ENCODE peak calls at places on chromosomes 3 and 15, in ten cellular contexts. Z, I, E, J, N, S, X, B, L and O are unnamed samples. For H3K4me1, the result is how much of the 10 kb centered on the place peaks cover.

GRCh38 chr3:180408654-180409053 is 193.3 kb upstream of the TTC14 start:
- DNase-seq in N (no peak), E (no peak), S (peak), I (no peak), J (no peak), B (no peak), L (peak), X (peak), Z (no peak), O (no peak)

GRCh38 chr15:64045774-64046346 is 425 bp downstream of the DAPK2 start:
- DNase-seq in J (no peak), N (peak), Z (peak), L (no peak), E (peak), S (no peak), I (no peak), X (no peak), B (no peak), O (peak)

GRCh38 chr3:31210068-31210650 is 315.7 kb upstream of the GADL1 start:
- DNase-seq in S (no peak), N (no peak), I (no peak), B (no peak), L (no peak), E (no peak), Z (no peak), J (no peak), X (no peak), O (no peak)

GRCh38 chr3:45479627-45480026 is 91.3 kb downstream of the LARS2 start:
- DNase-seq in L (peak), B (no peak), N (no peak), X (no peak), J (no peak), E (no peak), S (peak), Z (no peak), I (no peak), O (no peak)

GRCh38 chr15:48331796-48332641 is 790 bp downstream of the DUT start:
- DNase-seq in N (peak), S (peak), J (peak), I (no peak), Z (peak), B (peak), E (peak), X (peak), L (peak), O (peak)

GRCh38 chr3:158718490-158719170 is 13.6 kb downstream of the RARRES1 start:
- DNase-seq in E (no peak), L (peak), Z (no peak), S (peak), I (no peak), B (peak), N (no peak), X (peak), J (no peak), O (no peak)

GRCh38 chr15:34047893-34048775 is 9.1 kb upstream of the AVEN start:
- DNase-seq in B (no peak), I (no peak), L (peak), S (no peak), J (no peak), E (no peak), X (no peak), N (no peak), Z (no peak), O (no peak)

GRCh38 chr3:129045675-129046036 is 14.9 kb upstream of the GP9 start:
- DNase-seq in X (no peak), N (peak), E (peak), S (no peak), J (no peak), Z (no peak), L (peak), I (no peak), B (no peak), O (peak)

GRCh38 chr3:175890056-175890455 is 1030.9 kb downstream of the NAALADL2 start:
- DNase-seq in I (no peak), N (no peak), Z (no peak), X (no peak), J (no peak), B (no peak), S (peak), L (no peak), E (no peak), O (no peak)
- H3K4me1 ChIP-seq in I (under half), N (under half), Z (under half), X (under half), J (under half), B (under half), S (under half), L (under half), E (under half), O (under half)

GRCh38 chr3:108044699-108045098 is 46.1 kb downstream of the CD47 start:
- DNase-seq in B (no peak), N (no peak), I (no peak), L (no peak), Z (no peak), S (no peak), E (no peak), J (no peak), X (no peak), O (no peak)

GRCh38 chr3:108041253-108041652 is 49.6 kb downstream of the CD47 start:
- DNase-seq in L (no peak), N (no peak), Z (no peak), X (no peak), S (no peak), E (no peak), J (no peak), B (no peak), I (no peak), O (no peak)

GRCh38 chr3:108037770-108038169 is 53.1 kb downstream of the CD47 start:
- DNase-seq in B (no peak), Z (no peak), I (no peak), J (no peak), X (no peak), L (no peak), E (no peak), N (no peak), S (no peak), O (no peak)

GRCh38 chr3:108036984-108037741 is 53.7 kb downstream of the CD47 start:
- DNase-seq in X (no peak), N (no peak), I (no peak), S (peak), E (no peak), B (no peak), L (peak), J (no peak), Z (no peak), O (no peak)

DNA sequence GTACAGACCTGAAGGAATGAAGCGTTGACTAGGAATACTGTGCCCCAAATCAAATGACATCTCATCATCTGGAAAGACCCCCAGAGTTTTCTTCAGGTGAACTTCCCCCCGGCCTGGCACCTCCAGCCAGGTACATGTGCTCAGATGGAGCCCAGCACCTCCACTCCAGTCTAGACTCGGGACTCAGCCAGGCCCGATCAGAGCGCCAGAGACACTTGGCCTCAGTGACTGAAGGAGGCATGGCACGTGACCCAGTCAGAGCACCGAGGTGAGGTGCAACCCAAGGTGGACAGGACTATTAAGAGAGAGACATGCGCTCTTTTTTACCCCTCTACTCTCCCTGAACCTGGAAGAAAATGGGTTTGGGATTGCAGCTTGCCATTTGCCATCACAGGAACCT is 48.5 kb downstream of the CD47 start:
- DNase-seq in Z (no peak), N (no peak), J (no peak), X (no peak), E (no peak), I (no peak), S (no peak), L (no peak), B (no peak), O (no peak)
- H3K27ac ChIP-seq in Z (no peak), N (no peak), J (no peak), X (no peak), E (no peak), I (no peak), S (no peak), L (no peak), B (no peak), O (no peak)

GRCh38 chr3:172709776-172710708 is 825 bp downstream of the NCEH1 start:
- DNase-seq in L (peak), N (peak), J (peak), S (peak), I (no peak), Z (peak), E (peak), X (no peak), B (no peak), O (peak)

GRCh38 chr3:172708905-172709775 is 1.7 kb downstream of the NCEH1 start:
- DNase-seq in J (no peak), B (no peak), E (no peak), Z (no peak), N (no peak), X (no peak), L (peak), I (no peak), S (peak), O (no peak)

GRCh38 chr3:172710709-172711456 is at the start of gene NCEH1:
- DNase-seq in Z (peak), N (peak), S (peak), E (peak), J (peak), I (peak), L (peak), X (peak), B (peak), O (peak)

GRCh38 chr3:172713316-172713715 is 2.4 kb upstream of the NCEH1 start:
- DNase-seq in E (no peak), X (no peak), N (no peak), S (no peak), I (no peak), L (peak), B (no peak), J (no peak), Z (no peak), O (no peak)

DNA sequence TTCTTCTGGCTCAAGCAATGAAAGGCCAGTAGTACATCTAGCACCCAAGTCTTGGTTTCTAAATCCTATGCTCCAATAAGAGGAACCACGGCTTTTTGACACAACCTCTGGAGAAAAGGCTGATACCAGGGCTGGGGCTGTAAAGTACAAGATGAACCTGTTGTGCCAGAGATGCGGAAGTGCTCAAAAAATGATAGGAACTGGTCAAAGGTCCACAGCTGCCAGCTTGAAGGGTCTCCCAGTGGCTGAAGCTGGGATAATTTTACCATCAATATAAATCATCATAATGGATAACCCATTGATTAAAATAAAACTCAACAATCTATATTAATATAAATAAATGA is 562 bp upstream of the NCEH1 start:
- DNase-seq in S (no peak), Z (peak), L (no peak), J (no peak), B (no peak), E (no peak), N (no peak), I (no peak), X (peak), O (no peak)
- H3K4me1 ChIP-seq in S (under half), Z (under half), L (under half), J (under half), B (under half), E (under half), N (under half), I (under half), X (under half), O (under half)

GRCh38 chr15:41795996-41796395 is 21.7 kb downstream of the MAPKBP1 start:
- DNase-seq in S (no peak), N (no peak), L (peak), E (no peak), Z (no peak), I (no peak), J (no peak), X (no peak), B (no peak), O (no peak)

GRCh38 chr15:41791970-41792637 is 17.8 kb downstream of the MAPKBP1 start:
- DNase-seq in S (no peak), B (no peak), E (no peak), I (no peak), X (no peak), L (no peak), Z (no peak), J (no peak), N (no peak), O (no peak)

GRCh38 chr15:41791547-41791937 is 17.3 kb downstream of the MAPKBP1 start:
- DNase-seq in Z (no peak), N (no peak), B (no peak), J (no peak), I (no peak), S (no peak), L (peak), X (no peak), E (no peak), O (no peak)

GRCh38 chr15:41797194-41797593 is 22.9 kb downstream of the MAPKBP1 start:
- DNase-seq in J (no peak), E (no peak), N (no peak), B (no peak), Z (no peak), S (no peak), L (no peak), I (no peak), X (no peak), O (no peak)

GRCh38 chr15:41794081-41794480 is 19.8 kb downstream of the MAPKBP1 start:
- DNase-seq in N (no peak), Z (no peak), J (no peak), X (no peak), L (peak), I (no peak), B (no peak), S (peak), E (no peak), O (no peak)
- H3K27ac ChIP-seq in N (no peak), Z (no peak), J (no peak), X (no peak), L (peak), I (no peak), B (no peak), S (no peak), E (no peak), O (no peak)

GRCh38 chr15:61097057-61097456 is 132.0 kb downstream of the RORA start:
- DNase-seq in E (no peak), L (no peak), Z (no peak), B (no peak), X (no peak), I (no peak), N (no peak), J (no peak), S (no peak), O (no peak)

GRCh38 chr15:61095804-61096506 is 133.1 kb downstream of the RORA start:
- DNase-seq in J (no peak), E (no peak), N (no peak), X (no peak), L (no peak), B (no peak), S (no peak), Z (no peak), I (no peak), O (no peak)

GRCh38 chr15:61088675-61089074 is 140.4 kb downstream of the RORA start:
- DNase-seq in X (no peak), N (no peak), S (no peak), I (no peak), Z (no peak), E (no peak), B (no peak), L (no peak), J (no peak), O (no peak)

GRCh38 chr15:61091229-61091628 is 137.9 kb downstream of the RORA start:
- DNase-seq in L (no peak), N (no peak), J (no peak), B (no peak), I (no peak), Z (no peak), S (no peak), X (no peak), E (no peak), O (no peak)

DNA sequence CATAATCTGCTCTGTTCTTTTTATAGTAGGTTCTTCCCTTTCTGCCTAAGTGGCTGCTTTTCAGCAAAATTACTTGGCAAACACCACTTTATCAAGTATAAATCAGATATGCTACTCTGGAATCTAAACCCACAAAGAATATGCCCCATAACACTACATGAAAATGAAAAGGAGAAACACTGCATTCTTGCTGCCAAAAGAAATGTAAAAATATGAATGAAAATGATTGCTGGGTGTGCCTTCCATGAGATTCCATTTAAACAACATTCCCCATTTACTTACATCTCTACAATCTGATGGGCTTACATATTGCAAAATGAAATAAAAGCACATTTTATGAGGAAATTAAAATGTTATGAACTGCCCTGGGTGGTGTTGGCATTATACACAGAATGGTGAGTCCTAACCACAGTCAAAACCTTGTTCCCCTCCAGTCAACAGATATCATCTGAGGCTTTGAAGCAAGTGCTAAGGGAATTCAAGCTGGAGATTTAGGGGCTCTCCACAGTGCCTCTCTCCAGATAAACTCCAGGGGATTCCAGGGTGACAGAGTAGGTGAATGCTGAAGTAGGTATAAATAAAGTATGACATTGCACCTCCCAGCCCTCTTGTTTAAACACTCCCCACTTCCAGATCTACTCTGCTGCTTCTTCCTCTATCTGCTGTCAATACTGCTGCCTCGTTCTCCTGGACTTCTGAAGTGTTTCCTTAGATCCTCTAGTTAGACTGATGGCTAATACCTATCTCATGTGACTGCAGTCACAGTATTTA is 136.5 kb downstream of the RORA start:
- DNase-seq in X (no peak), I (no peak), B (no peak), Z (no peak), J (no peak), N (no peak), L (no peak), E (no peak), S (no peak), O (no peak)
- H3K4me1 ChIP-seq in X (under half), I (under half), B (under half), Z (under half), J (under half), N (under half), L (under half), E (under half), S (under half), O (under half)

DNA sequence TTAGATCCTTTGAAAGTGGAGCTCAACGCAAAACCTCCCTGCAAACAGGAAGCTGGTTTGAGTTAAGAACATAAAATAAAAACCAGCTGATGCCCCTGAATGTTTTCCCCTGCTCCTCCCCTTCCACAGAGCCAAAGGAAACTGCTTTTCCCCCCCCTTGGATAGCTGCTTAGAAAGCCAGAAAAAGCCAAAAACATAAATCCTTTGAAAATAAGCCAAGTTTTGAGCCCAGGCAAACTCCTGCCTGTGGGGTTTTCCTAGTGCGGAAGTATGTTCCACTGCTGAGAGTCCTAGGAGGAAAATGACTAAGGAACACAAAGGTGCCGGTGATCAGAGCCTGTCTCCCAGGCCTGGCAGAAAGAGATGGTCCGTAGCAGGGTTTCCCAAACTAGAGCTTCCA is 22.2 kb downstream of the MAPKBP1 start:
- DNase-seq in Z (no peak), L (peak), I (no peak), S (peak), N (no peak), B (no peak), J (no peak), X (no peak), E (no peak), O (no peak)
- H3K27ac ChIP-seq in Z (no peak), L (peak), I (peak), S (peak), N (no peak), B (no peak), J (no peak), X (no peak), E (peak), O (peak)

DNA sequence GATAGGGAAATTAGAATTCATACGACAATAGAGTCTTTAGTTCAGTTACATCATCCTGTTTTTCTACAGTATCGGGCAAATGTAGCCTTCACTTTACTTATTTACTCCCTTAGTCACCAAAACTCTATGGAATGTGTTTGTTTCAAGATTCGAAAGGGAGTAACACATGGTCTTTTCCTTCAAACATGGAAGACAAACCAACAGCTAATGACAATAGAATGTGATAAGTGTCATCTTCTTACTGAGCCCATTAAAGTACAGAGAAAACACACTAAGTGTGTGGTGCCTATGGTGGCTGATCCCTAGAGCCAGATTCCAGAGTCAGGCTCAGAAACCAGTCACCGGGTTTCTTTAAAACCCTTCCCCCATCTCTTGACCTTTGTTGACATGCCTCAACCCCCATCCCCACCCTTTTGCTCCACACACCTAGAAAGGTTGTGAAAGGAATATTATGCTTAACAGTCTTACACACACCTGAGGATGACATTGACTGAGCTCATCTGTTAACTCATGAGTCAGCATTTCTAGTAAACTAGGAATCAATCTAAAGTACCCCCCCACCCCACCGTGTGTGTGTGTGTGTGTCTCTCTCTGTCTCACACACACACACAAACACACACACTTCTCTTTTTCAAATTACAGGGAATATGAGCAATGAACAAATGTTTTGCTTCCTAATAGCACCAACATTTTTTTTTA is 549.6 kb upstream of the CCDC54 start:
- DNase-seq in B (no peak), Z (no peak), E (no peak), S (peak), I (no peak), N (no peak), J (no peak), X (no peak), L (peak), O (no peak)
- H3K4me1 ChIP-seq in B (under half), Z (under half), E (under half), S (under half), I (under half), N (under half), J (under half), X (under half), L (under half), O (under half)

DNA sequence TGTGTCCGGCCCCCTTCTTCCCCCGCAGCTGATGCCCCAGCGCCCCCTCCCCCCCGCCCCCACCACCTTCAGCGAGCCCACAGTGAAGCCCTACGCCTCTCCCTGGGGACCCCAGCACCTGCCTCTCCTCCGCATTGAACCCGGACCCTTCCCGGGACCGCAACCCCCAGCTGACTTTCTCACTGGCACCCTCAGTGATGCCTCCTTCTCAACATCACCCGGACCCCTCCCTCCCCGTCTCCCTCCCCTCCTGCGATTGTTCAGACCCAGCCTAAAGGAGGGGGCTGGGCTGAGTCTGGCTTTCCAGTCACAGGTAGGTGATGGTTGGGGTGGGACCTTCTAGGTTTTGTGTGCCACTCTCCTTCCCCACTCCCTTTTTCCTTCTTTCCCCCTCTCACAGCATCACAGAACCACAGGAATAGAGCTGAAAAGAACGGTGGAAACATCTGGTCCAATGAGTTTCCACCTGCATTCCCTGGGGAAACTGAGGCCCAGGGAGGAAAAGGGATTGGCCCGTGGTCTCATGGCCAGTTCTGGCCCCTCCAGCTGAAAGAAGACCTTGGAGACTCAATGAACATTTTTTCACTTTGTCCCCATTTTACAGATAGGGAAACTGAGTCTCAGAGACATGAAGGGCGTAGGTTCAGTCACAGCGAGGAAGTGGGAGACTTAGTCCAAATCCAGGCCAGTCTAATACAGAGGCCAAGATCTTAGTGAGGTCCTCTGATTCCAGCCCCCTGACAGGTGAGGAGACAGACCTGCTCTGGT is 828 bp downstream of the CAND2 start:
- DNase-seq in I (no peak), L (no peak), E (no peak), N (no peak), J (no peak), X (no peak), S (no peak), Z (no peak), B (no peak), O (no peak)
- H3K27ac ChIP-seq in I (peak), L (no peak), E (peak), N (peak), J (peak), X (peak), S (no peak), Z (no peak), B (no peak), O (peak)